ENCODE peak calls at places on chromosomes 3 and 15, in six cellular contexts. One of them, this sample, is unnamed. For H3K27me3 and H3K36me3, the result is how much of the 10 kb centered on the place peaks cover.

GRCh38 chr3:134937256-134938023 is 142.4 kb downstream of the EPHB1 start:
- DNase-seq in tibial nerve: no peak
- DNase-seq in left lung: no peak
- DNase-seq in keratinocyte: no peak
- DNase-seq in CD8-positive, alpha-beta T cell: no peak
- DNase-seq in mesendoderm: peak
- DNase-seq in this sample: no peak

GRCh38 chr3:99846472-99846871 is 28.8 kb downstream of the CMSS1 start:
- DNase-seq in tibial nerve: no peak
- DNase-seq in left lung: no peak
- DNase-seq in keratinocyte: no peak
- DNase-seq in CD8-positive, alpha-beta T cell: no peak
- DNase-seq in mesendoderm: peak
- DNase-seq in this sample: no peak

GRCh38 chr3:161607056-161607455 is 110.4 kb downstream of the OTOL1 start:
- DNase-seq in tibial nerve: no peak
- DNase-seq in left lung: no peak
- DNase-seq in keratinocyte: no peak
- DNase-seq in CD8-positive, alpha-beta T cell: no peak
- DNase-seq in mesendoderm: no peak
- DNase-seq in this sample: no peak

GRCh38 chr15:66108483-66109270 is 144.9 kb downstream of the MEGF11 start:
- DNase-seq in tibial nerve: no peak
- DNase-seq in left lung: no peak
- DNase-seq in keratinocyte: no peak
- DNase-seq in CD8-positive, alpha-beta T cell: no peak
- DNase-seq in mesendoderm: no peak
- DNase-seq in this sample: no peak

GRCh38 chr3:39639344-39640236 is 169.8 kb upstream of the MYRIP start:
- DNase-seq in tibial nerve: no peak
- DNase-seq in left lung: peak
- DNase-seq in keratinocyte: peak
- DNase-seq in CD8-positive, alpha-beta T cell: no peak
- DNase-seq in mesendoderm: peak
- DNase-seq in this sample: peak

GRCh38 chr3:38039101-38039898 is at the start of gene DLEC1:
- DNase-seq in tibial nerve: no peak
- DNase-seq in left lung: peak
- DNase-seq in keratinocyte: no peak
- DNase-seq in CD8-positive, alpha-beta T cell: peak
- DNase-seq in mesendoderm: peak
- DNase-seq in this sample: peak

GRCh38 chr3:45347329-45348000 is 40.9 kb upstream of the LARS2 start:
- DNase-seq in tibial nerve: no peak
- DNase-seq in left lung: no peak
- DNase-seq in keratinocyte: no peak
- DNase-seq in CD8-positive, alpha-beta T cell: no peak
- DNase-seq in mesendoderm: no peak
- DNase-seq in this sample: no peak

GRCh38 chr3:152050782-152051405 is 177.5 kb downstream of the SUCNR1 start:
- DNase-seq in tibial nerve: no peak
- DNase-seq in left lung: no peak
- DNase-seq in keratinocyte: no peak
- DNase-seq in CD8-positive, alpha-beta T cell: no peak
- DNase-seq in mesendoderm: no peak
- DNase-seq in this sample: no peak

GRCh38 chr15:89017370-89018066 is 70.7 kb upstream of the ABHD2 start:
- DNase-seq in tibial nerve: peak
- DNase-seq in left lung: peak
- DNase-seq in keratinocyte: peak
- DNase-seq in CD8-positive, alpha-beta T cell: peak
- DNase-seq in mesendoderm: peak
- DNase-seq in this sample: peak

GRCh38 chr3:56762718-56763117 is 39.0 kb downstream of the ARHGEF3 start:
- DNase-seq in tibial nerve: no peak
- DNase-seq in left lung: no peak
- DNase-seq in keratinocyte: no peak
- DNase-seq in CD8-positive, alpha-beta T cell: no peak
- DNase-seq in mesendoderm: no peak
- DNase-seq in this sample: no peak

GRCh38 chr15:49303003-49303402 is 120.0 kb upstream of the FGF7 start:
- DNase-seq in tibial nerve: no peak
- DNase-seq in left lung: no peak
- DNase-seq in keratinocyte: no peak
- DNase-seq in CD8-positive, alpha-beta T cell: no peak
- DNase-seq in mesendoderm: no peak
- DNase-seq in this sample: no peak

GRCh38 chr15:80804970-80805495 is 25.9 kb downstream of the CEMIP start:
- DNase-seq in tibial nerve: no peak
- DNase-seq in left lung: no peak
- DNase-seq in keratinocyte: no peak
- DNase-seq in CD8-positive, alpha-beta T cell: no peak
- DNase-seq in mesendoderm: no peak
- DNase-seq in this sample: peak

GRCh38 chr3:159126261-159127020 is 324.6 kb downstream of the MFSD1 start:
- DNase-seq in tibial nerve: no peak
- DNase-seq in left lung: no peak
- DNase-seq in keratinocyte: no peak
- DNase-seq in CD8-positive, alpha-beta T cell: no peak
- DNase-seq in mesendoderm: no peak
- DNase-seq in this sample: no peak

GRCh38 chr3:61522064-61522463 is 39.3 kb upstream of the PTPRG start:
- DNase-seq in tibial nerve: no peak
- DNase-seq in left lung: no peak
- DNase-seq in keratinocyte: no peak
- DNase-seq in CD8-positive, alpha-beta T cell: no peak
- DNase-seq in mesendoderm: peak
- DNase-seq in this sample: peak

GRCh38 chr3:59451041-59451763 is 401.4 kb upstream of the CFAP20DC start:
- DNase-seq in tibial nerve: no peak
- DNase-seq in left lung: no peak
- DNase-seq in keratinocyte: no peak
- DNase-seq in CD8-positive, alpha-beta T cell: peak
- DNase-seq in mesendoderm: peak
- DNase-seq in this sample: no peak

GRCh38 chr3:59286791-59287531 is 237.1 kb upstream of the CFAP20DC start:
- DNase-seq in tibial nerve: no peak
- DNase-seq in left lung: peak
- DNase-seq in keratinocyte: no peak
- DNase-seq in CD8-positive, alpha-beta T cell: no peak
- DNase-seq in mesendoderm: no peak
- DNase-seq in this sample: no peak

GRCh38 chr15:66278061-66278460 is 15.3 kb upstream of the DIS3L start:
- DNase-seq in tibial nerve: no peak
- DNase-seq in left lung: no peak
- DNase-seq in keratinocyte: no peak
- DNase-seq in CD8-positive, alpha-beta T cell: no peak
- DNase-seq in mesendoderm: no peak
- DNase-seq in this sample: no peak

GRCh38 chr3:187041362-187042061 is 97.8 kb downstream of the RPL39L start:
- DNase-seq in tibial nerve: no peak
- DNase-seq in left lung: no peak
- DNase-seq in keratinocyte: no peak
- DNase-seq in CD8-positive, alpha-beta T cell: peak
- DNase-seq in mesendoderm: no peak
- DNase-seq in this sample: no peak

GRCh38 chr3:53491276-53491675 is 3.1 kb upstream of the CACNA1D start:
- DNase-seq in tibial nerve: no peak
- DNase-seq in left lung: no peak
- DNase-seq in keratinocyte: no peak
- DNase-seq in CD8-positive, alpha-beta T cell: no peak
- DNase-seq in mesendoderm: no peak
- DNase-seq in this sample: no peak

GRCh38 chr3:108013141-108014055 is 77.4 kb downstream of the CD47 start:
- DNase-seq in tibial nerve: no peak
- DNase-seq in left lung: no peak
- DNase-seq in keratinocyte: no peak
- DNase-seq in CD8-positive, alpha-beta T cell: no peak
- DNase-seq in mesendoderm: no peak
- DNase-seq in this sample: no peak

GRCh38 chr15:70339551-70340517 is 242.1 kb upstream of the TLE3 start:
- DNase-seq in tibial nerve: no peak
- DNase-seq in left lung: peak
- DNase-seq in keratinocyte: no peak
- DNase-seq in CD8-positive, alpha-beta T cell: no peak
- DNase-seq in mesendoderm: no peak
- DNase-seq in this sample: no peak

GRCh38 chr15:45185903-45186770 is 1.6 kb downstream of the SHF start:
- DNase-seq in tibial nerve: no peak
- DNase-seq in left lung: no peak
- DNase-seq in keratinocyte: no peak
- DNase-seq in CD8-positive, alpha-beta T cell: no peak
- DNase-seq in mesendoderm: peak
- DNase-seq in this sample: peak

GRCh38 chr15:67917037-67917436 is 77.2 kb upstream of the RNU6-1 start:
- DNase-seq in tibial nerve: no peak
- DNase-seq in left lung: no peak
- DNase-seq in keratinocyte: no peak
- DNase-seq in CD8-positive, alpha-beta T cell: no peak
- DNase-seq in mesendoderm: no peak
- DNase-seq in this sample: no peak

GRCh38 chr15:101057841-101058407 is 138.8 kb downstream of the LRRK1 start:
- DNase-seq in tibial nerve: no peak
- DNase-seq in left lung: no peak
- DNase-seq in keratinocyte: no peak
- DNase-seq in CD8-positive, alpha-beta T cell: no peak
- DNase-seq in mesendoderm: no peak
- DNase-seq in this sample: peak

GRCh38 chr3:184371570-184372018 is 6.4 kb downstream of the THPO start:
- DNase-seq in tibial nerve: no peak
- DNase-seq in left lung: peak
- DNase-seq in keratinocyte: peak
- DNase-seq in CD8-positive, alpha-beta T cell: peak
- DNase-seq in mesendoderm: peak
- DNase-seq in this sample: peak

GRCh38 chr15:66718220-66718988 is 16.4 kb downstream of the SMAD6 start:
- DNase-seq in tibial nerve: no peak
- DNase-seq in left lung: no peak
- DNase-seq in keratinocyte: no peak
- DNase-seq in CD8-positive, alpha-beta T cell: no peak
- DNase-seq in mesendoderm: peak
- DNase-seq in this sample: peak

DNA sequence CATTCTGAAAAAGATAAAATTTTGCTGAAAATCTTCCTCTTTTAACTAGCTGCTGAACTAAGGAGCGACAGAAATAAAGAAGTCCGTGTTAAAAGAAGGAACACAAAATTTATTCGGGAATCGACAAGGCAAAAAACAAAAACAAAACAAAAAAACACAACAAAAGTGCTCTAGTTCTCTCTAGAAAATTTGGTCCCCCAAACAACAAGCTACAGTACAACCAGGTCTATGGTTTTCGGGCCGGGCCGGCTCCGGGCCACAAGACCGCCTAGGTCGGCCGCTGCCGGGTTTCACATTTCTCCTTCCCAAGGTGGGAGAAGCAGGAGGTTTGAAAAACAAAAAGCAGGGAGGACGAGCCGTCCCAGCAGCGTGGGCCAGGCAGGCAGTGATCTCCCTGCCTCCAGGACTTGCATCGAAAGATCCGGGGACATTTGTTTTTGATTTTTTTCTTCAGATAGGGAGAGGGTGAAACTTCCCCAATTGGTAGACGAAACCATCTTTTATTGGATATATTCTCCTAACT is 2.7 kb downstream of the FOXL2 start:
- DNase-seq in tibial nerve: no peak
- DNase-seq in left lung: no peak
- DNase-seq in keratinocyte: no peak
- DNase-seq in CD8-positive, alpha-beta T cell: no peak
- DNase-seq in mesendoderm: peak
- DNase-seq in this sample: peak
- H3K27me3 ChIP-seq in tibial nerve: half or more
- H3K27me3 ChIP-seq in left lung: half or more
- H3K27me3 ChIP-seq in keratinocyte: half or more
- H3K27me3 ChIP-seq in CD8-positive, alpha-beta T cell: half or more
- H3K27me3 ChIP-seq in mesendoderm: half or more
- H3K27me3 ChIP-seq in this sample: half or more

GRCh38 chr3:66395635-66396034 is 105.2 kb downstream of the LRIG1 start:
- DNase-seq in tibial nerve: no peak
- DNase-seq in left lung: no peak
- DNase-seq in keratinocyte: no peak
- DNase-seq in CD8-positive, alpha-beta T cell: no peak
- DNase-seq in mesendoderm: no peak
- DNase-seq in this sample: no peak

GRCh38 chr3:66393486-66394260 is 107.1 kb downstream of the LRIG1 start:
- DNase-seq in tibial nerve: no peak
- DNase-seq in left lung: no peak
- DNase-seq in keratinocyte: no peak
- DNase-seq in CD8-positive, alpha-beta T cell: peak
- DNase-seq in mesendoderm: no peak
- DNase-seq in this sample: no peak

GRCh38 chr3:66392512-66392911 is 108.3 kb downstream of the LRIG1 start:
- DNase-seq in tibial nerve: no peak
- DNase-seq in left lung: no peak
- DNase-seq in keratinocyte: no peak
- DNase-seq in CD8-positive, alpha-beta T cell: no peak
- DNase-seq in mesendoderm: no peak
- DNase-seq in this sample: no peak

GRCh38 chr3:66394261-66395249 is 106.3 kb downstream of the LRIG1 start:
- DNase-seq in tibial nerve: no peak
- DNase-seq in left lung: no peak
- DNase-seq in keratinocyte: no peak
- DNase-seq in CD8-positive, alpha-beta T cell: no peak
- DNase-seq in mesendoderm: no peak
- DNase-seq in this sample: no peak

GRCh38 chr3:66392966-66393485 is 107.8 kb downstream of the LRIG1 start:
- DNase-seq in tibial nerve: no peak
- DNase-seq in left lung: no peak
- DNase-seq in keratinocyte: no peak
- DNase-seq in CD8-positive, alpha-beta T cell: no peak
- DNase-seq in mesendoderm: no peak
- DNase-seq in this sample: peak
- H3K4me3 ChIP-seq in tibial nerve: no peak
- H3K4me3 ChIP-seq in left lung: no peak
- H3K4me3 ChIP-seq in keratinocyte: no peak
- H3K4me3 ChIP-seq in CD8-positive, alpha-beta T cell: peak
- H3K4me3 ChIP-seq in mesendoderm: no peak
- H3K4me3 ChIP-seq in this sample: no peak

DNA sequence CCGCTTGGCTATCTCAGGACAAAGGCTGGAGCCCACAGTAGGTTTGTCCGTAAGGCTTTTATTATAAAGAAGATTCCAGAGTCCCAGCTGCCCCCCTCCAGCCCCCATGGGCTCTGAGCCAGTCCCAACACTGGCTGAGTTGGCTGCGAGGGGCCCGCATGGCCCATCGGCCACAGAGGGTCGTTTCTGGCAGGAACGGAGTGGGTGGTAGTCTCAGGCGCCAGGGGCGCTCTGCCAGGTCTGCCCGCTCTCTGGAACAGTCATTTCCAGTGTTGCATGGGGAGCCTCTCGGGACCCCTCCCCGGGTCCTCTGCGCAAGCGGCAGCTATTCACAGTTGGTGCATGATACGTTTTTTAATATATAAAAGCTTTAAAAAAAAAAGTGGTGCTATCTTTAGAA is 12.2 kb downstream of the H1-8 start:
- DNase-seq in tibial nerve: no peak
- DNase-seq in left lung: no peak
- DNase-seq in keratinocyte: no peak
- DNase-seq in CD8-positive, alpha-beta T cell: no peak
- DNase-seq in mesendoderm: no peak
- DNase-seq in this sample: no peak
- H3K36me3 ChIP-seq in tibial nerve: under half
- H3K36me3 ChIP-seq in left lung: under half
- H3K36me3 ChIP-seq in keratinocyte: under half
- H3K36me3 ChIP-seq in CD8-positive, alpha-beta T cell: under half
- H3K36me3 ChIP-seq in mesendoderm: under half
- H3K36me3 ChIP-seq in this sample: under half

GRCh38 chr3:6860911-6861330 is at the start of gene GRM7:
- DNase-seq in tibial nerve: no peak
- DNase-seq in left lung: peak
- DNase-seq in keratinocyte: no peak
- DNase-seq in CD8-positive, alpha-beta T cell: no peak
- DNase-seq in mesendoderm: peak
- DNase-seq in this sample: peak
- H3K27me3 ChIP-seq in tibial nerve: half or more
- H3K27me3 ChIP-seq in left lung: half or more
- H3K27me3 ChIP-seq in keratinocyte: under half
- H3K27me3 ChIP-seq in CD8-positive, alpha-beta T cell: under half
- H3K27me3 ChIP-seq in mesendoderm: under half
- H3K27me3 ChIP-seq in this sample: half or more

This sample was measured in H7.